ENCODE peak calls at places on chromosome 11, in six cellular contexts. P is HCT116, V is H1, A is NT2/D1, C is GM12878, S is K562. Y is an unnamed sample. For H3K4me1, the result is how much of the 10 kb centered on the place peaks cover.

GRCh38 chr11:46348986-46349401 is 1.7 kb downstream of the DGKZ start:
- DNase-seq in P (no peak), V (no peak), A (no peak), C (no peak), S (no peak), Y (no peak)

GRCh38 chr11:69218946-69219720 is 63.4 kb downstream of the SMIM38 start:
- DNase-seq in P (no peak), V (peak), A (no peak), C (no peak), S (no peak), Y (no peak)

GRCh38 chr11:67546852-67547251 is 23.6 kb upstream of the CABP2 start:
- DNase-seq in P (no peak), V (no peak), A (no peak), C (no peak), S (no peak), Y (no peak)

GRCh38 chr11:23563591-23563990 is 703.3 kb upstream of the CCDC179 start:
- DNase-seq in P (no peak), V (no peak), A (no peak), C (no peak), S (no peak), Y (no peak)

GRCh38 chr11:26143553-26144308 is 188.2 kb upstream of the ANO3 start:
- DNase-seq in P (no peak), V (no peak), A (no peak), C (no peak), S (no peak), Y (no peak)

GRCh38 chr11:27282141-27282590 is 80.8 kb downstream of the CCDC34 start:
- DNase-seq in P (no peak), V (no peak), A (no peak), C (no peak), S (no peak), Y (peak)

GRCh38 chr11:83070044-83070877 is 1.4 kb downstream of the RAB30 start:
- DNase-seq in P (no peak), V (no peak), A (peak), C (no peak), S (peak), Y (no peak)

GRCh38 chr11:68371176-68372041 is 59.0 kb downstream of the LRP5 start:
- DNase-seq in P (no peak), V (no peak), A (no peak), C (peak), S (no peak), Y (no peak)

GRCh38 chr11:6856871-6857270 is 6.0 kb upstream of the OR10A2 start:
- DNase-seq in P (no peak), V (no peak), A (no peak), C (no peak), S (no peak), Y (no peak)

GRCh38 chr11:2534131-2534956 is 89.5 kb downstream of the KCNQ1 start:
- DNase-seq in P (peak), V (peak), A (no peak), C (no peak), S (no peak), Y (no peak)

GRCh38 chr11:69115586-69116560 is 39.9 kb upstream of the SMIM38 start:
- DNase-seq in P (no peak), V (no peak), A (no peak), C (no peak), S (no peak), Y (no peak)

GRCh38 chr11:75103380-75104026 is 6.8 kb upstream of the OR2AT4 start:
- DNase-seq in P (no peak), V (no peak), A (no peak), C (peak), S (peak), Y (no peak)

GRCh38 chr11:95087171-95087570 is 2.5 kb upstream of the ENDOD1 start:
- DNase-seq in P (no peak), V (no peak), A (no peak), C (no peak), S (no peak), Y (no peak)

GRCh38 chr11:79081441-79082124 is 359.2 kb downstream of the TENM4 start:
- DNase-seq in P (no peak), V (no peak), A (no peak), C (no peak), S (no peak), Y (no peak)

GRCh38 chr11:45853616-45854219 is 6.4 kb downstream of the CRY2 start:
- DNase-seq in P (no peak), V (no peak), A (no peak), C (no peak), S (no peak), Y (no peak)

GRCh38 chr11:47980907-47981621 is 705 bp downstream of the PTPRJ start:
- DNase-seq in P (no peak), V (peak), A (no peak), C (no peak), S (peak), Y (no peak)

GRCh38 chr11:73270089-73270854 is 1.9 kb upstream of the P2RY6 start:
- DNase-seq in P (no peak), V (no peak), A (no peak), C (no peak), S (no peak), Y (no peak)

GRCh38 chr11:75814369-75814685 is 683 bp upstream of the UVRAG start:
- DNase-seq in P (no peak), V (no peak), A (no peak), C (no peak), S (no peak), Y (no peak)

GRCh38 chr11:35978891-35979290 is 35.0 kb downstream of the LDLRAD3 start:
- DNase-seq in P (no peak), V (no peak), A (no peak), C (no peak), S (no peak), Y (no peak)
- H3K4me1 ChIP-seq in P (under half), V (under half), A (under half), C (under half), S (under half), Y (under half)

GRCh38 chr11:1531418-1531817 is 40.7 kb downstream of the DUSP8 start:
- DNase-seq in P (no peak), V (no peak), A (no peak), C (no peak), S (no peak), Y (no peak)

GRCh38 chr11:1534171-1534570 is 37.9 kb downstream of the DUSP8 start:
- DNase-seq in P (no peak), V (no peak), A (no peak), C (no peak), S (no peak), Y (no peak)

GRCh38 chr11:1533342-1533725 is 38.7 kb downstream of the DUSP8 start:
- DNase-seq in P (no peak), V (no peak), A (no peak), C (no peak), S (no peak), Y (no peak)

GRCh38 chr11:1531961-1532586 is 40.0 kb downstream of the DUSP8 start:
- DNase-seq in P (no peak), V (no peak), A (no peak), C (no peak), S (no peak), Y (no peak)

DNA sequence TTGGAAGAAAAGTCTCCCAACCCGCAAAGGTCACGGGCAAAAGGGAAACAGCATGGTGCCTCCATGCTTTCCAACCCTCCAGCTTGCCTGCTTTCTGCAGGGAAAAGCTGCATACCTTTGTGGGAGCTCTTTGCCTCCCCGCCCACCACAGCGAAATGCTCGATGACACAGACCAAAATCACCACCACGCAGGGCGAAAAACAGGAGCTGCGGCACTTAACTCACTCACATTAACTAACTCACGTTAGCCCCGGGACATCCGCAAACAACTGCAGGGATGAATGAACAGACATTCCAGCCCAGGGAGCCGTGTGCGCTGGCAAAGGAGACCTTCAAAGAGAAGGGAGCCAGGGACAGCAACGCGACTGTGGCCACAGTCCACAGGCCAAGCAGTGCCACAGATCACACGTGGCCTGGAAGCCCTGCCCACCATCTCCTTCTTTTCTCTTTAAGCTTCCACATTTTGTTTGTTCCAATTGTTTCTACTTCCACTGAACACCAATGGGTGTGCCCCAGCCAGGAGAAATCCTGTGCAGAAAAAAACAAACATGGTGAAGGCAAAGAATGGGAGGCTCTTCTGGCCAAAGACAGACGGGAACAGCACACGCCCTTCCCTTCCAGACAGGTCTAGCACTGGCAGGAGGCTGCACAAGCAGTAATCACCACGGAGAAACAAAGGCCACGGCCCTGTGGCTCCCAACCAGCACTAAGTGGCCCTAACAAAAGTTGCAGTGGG is 39.3 kb downstream of the DUSP8 start:
- DNase-seq in P (no peak), V (no peak), A (no peak), C (no peak), S (no peak), Y (no peak)
- TF ChIP-seq ZNF274 in P (no peak), V (no peak), A (no peak), C (no peak), S (no peak), Y (no peak)

DNA sequence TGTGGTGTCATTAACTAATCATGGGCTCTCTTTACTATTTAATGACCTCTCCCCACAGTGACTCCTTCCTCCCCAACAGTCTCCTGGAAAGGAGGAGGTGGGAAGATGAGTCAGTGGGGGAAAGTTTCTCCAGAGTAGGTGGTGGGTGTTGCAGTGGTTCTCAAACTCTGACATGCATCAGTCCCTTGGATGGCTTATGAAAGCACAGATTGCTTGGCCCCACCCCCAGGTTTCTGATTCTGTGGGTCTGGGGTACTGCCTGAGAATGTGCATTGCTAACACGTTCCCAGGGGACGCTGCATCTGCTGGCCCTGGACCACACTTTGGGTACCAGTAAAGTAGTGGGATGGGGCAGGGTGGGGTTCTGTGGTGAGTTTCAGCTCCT is 9.8 kb downstream of the CD82 start:
- DNase-seq in P (no peak), V (no peak), A (no peak), C (no peak), S (no peak), Y (no peak)
- H3K4me1 ChIP-seq in P (under half), V (under half), A (under half), C (half or more), S (under half), Y (under half)

GRCh38 chr11:20163778-20164133 is 3.5 kb upstream of the DBX1 start:
- DNase-seq in P (no peak), V (no peak), A (no peak), C (no peak), S (no peak), Y (no peak)

GRCh38 chr11:20164152-20164551 is 3.9 kb upstream of the DBX1 start:
- DNase-seq in P (no peak), V (no peak), A (no peak), C (no peak), S (no peak), Y (no peak)

GRCh38 chr11:20161923-20162322 is 1.6 kb upstream of the DBX1 start:
- DNase-seq in P (no peak), V (no peak), A (no peak), C (no peak), S (no peak), Y (no peak)

GRCh38 chr11:20162340-20162739 is 2.1 kb upstream of the DBX1 start:
- DNase-seq in P (no peak), V (no peak), A (no peak), C (no peak), S (no peak), Y (no peak)

DNA sequence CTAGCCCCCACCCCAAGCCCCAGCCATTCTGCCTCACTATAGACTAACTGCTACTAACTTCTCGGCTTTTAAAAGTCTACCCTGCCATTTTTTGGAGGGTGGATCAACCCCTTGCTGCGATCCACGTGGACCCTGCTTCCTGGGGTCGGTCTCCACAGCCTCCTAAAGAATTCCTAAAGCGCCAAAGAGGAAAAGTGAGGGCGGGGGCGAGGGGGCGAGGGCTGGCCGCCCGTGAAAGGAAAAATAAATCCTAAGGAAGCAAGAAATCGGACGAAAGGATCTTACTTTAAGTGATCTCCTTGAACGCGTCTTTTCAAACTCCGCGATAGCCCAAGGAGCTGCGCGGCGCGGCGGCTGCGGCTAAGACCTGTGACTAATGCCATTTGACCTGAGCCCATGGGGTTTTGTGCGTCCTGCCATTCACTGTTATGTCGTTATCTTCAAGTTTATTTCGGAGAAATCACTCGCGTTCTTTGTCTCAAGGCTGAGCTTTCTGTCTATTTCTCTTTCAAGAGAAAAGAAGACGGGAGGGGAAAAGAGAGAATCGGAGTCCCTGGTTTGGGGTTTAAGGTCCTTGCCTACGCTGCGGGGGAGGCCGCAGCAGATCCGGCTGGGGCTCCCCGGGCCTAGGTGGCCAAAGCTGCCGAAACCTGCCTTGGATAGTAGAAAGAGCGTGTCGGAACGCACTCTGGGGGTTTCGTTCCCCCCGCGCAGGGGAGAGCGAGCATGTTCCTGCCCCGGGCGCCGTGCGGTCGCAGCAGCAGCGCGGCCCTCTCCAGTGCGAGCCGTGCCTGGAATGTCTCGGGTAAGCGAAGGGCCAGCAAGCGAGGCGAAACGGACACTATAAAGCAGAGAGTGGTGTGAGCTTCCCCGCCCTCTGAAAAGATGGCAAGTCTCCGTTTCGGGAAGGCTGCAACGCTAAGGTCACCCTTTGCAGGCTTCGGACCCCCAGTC is 2.8 kb upstream of the DBX1 start:
- DNase-seq in P (no peak), V (peak), A (no peak), C (no peak), S (no peak), Y (no peak)
- TF ChIP-seq ZNF274 in P (no peak), V (no peak), A (no peak), C (no peak), S (no peak), Y (no peak)

GRCh38 chr11:313304-313786 is 495 bp upstream of the IFITM1 start:
- DNase-seq in P (no peak), V (peak), A (no peak), C (no peak), S (no peak), Y (no peak)

GRCh38 chr11:315516-315994 is 1.7 kb downstream of the IFITM1 start:
- DNase-seq in P (no peak), V (no peak), A (no peak), C (no peak), S (no peak), Y (no peak)

GRCh38 chr11:312092-312816 is 1.6 kb upstream of the IFITM1 start:
- DNase-seq in P (no peak), V (no peak), A (no peak), C (no peak), S (peak), Y (no peak)

GRCh38 chr11:315051-315481 is 1.2 kb downstream of the IFITM1 start:
- DNase-seq in P (no peak), V (no peak), A (no peak), C (no peak), S (no peak), Y (peak)

GRCh38 chr11:313787-314547 is at the start of gene IFITM1:
- DNase-seq in P (no peak), V (peak), A (peak), C (peak), S (peak), Y (no peak)
- H3K4me1 ChIP-seq in P (under half), V (under half), A (under half), C (under half), S (under half), Y (half or more)

Y was measured in HepG2.